ENCODE peak calls at places on chromosomes 6 and 20, in eight cellular contexts. J is stomach, O is fibroblast of mammary gland, L is cardiac fibroblast, H is pancreas, Q is AG04450, A is A549, G is AG09319. Y is an unnamed sample.

GRCh38 chr20:24866008-24866407 is 83.1 kb upstream of the CST7 start:
- DNase-seq in J (no peak), O (no peak), L (no peak), H (no peak), Q (no peak), A (no peak), G (no peak), Y (no peak)

GRCh38 chr20:63009988-63010769 is 3.4 kb upstream of the BHLHE23 start:
- DNase-seq in J (peak; percentile 43), O (peak; percentile 16), L (no peak), H (peak; percentile 47), Q (no peak), A (no peak), G (no peak), Y (no peak)

GRCh38 chr6:52995913-52996685 is 1.0 kb upstream of the GSTA4 start:
- DNase-seq in J (no peak), O (peak; percentile 88), L (peak; percentile 87), H (peak; percentile 31), Q (peak; percentile 74), A (peak; percentile 13), G (no peak), Y (peak; percentile 10)

GRCh38 chr6:35047265-35048011 is 93.7 kb downstream of the TCP11 start:
- DNase-seq in J (no peak), O (peak; percentile 78), L (peak; percentile 79), H (no peak), Q (no peak), A (no peak), G (no peak), Y (peak; percentile 39)

GRCh38 chr6:156402227-156402626 is 375.0 kb upstream of the ARID1B start:
- DNase-seq in J (no peak), O (no peak), L (no peak), H (no peak), Q (no peak), A (no peak), G (no peak), Y (no peak)

GRCh38 chr6:3871511-3871910 is 22.3 kb downstream of the FAM50B start:
- DNase-seq in J (no peak), O (no peak), L (no peak), H (no peak), Q (no peak), A (no peak), G (no peak), Y (no peak)

GRCh38 chr20:1758765-1759164 is 101.2 kb upstream of the SIRPG start:
- DNase-seq in J (no peak), O (no peak), L (no peak), H (no peak), Q (no peak), A (no peak), G (no peak), Y (no peak)

GRCh38 chr20:4633780-4634179 is 87.9 kb upstream of the PRND start:
- DNase-seq in J (no peak), O (peak; percentile 77), L (peak; percentile 80), H (no peak), Q (peak; percentile 81), A (no peak), G (peak; percentile 59), Y (peak; percentile 85)

GRCh38 chr6:25014806-25015560 is 79.2 kb upstream of the RIPOR2 start:
- DNase-seq in J (no peak), O (peak; percentile 88), L (peak; percentile 93), H (no peak), Q (peak; percentile 18), A (no peak), G (peak; percentile 60), Y (peak; percentile 71)

GRCh38 chr20:34060970-34061369 is 51.1 kb downstream of the EIF2S2 start:
- DNase-seq in J (no peak), O (no peak), L (no peak), H (no peak), Q (no peak), A (no peak), G (no peak), Y (no peak)

GRCh38 chr20:35339007-35339406 is 46.8 kb upstream of the FAM83C start:
- DNase-seq in J (no peak), O (peak; percentile 98), L (peak; percentile 76), H (no peak), Q (peak; percentile 93), A (no peak), G (peak; percentile 82), Y (peak; percentile 92)

GRCh38 chr6:3355358-3356055 is 96.8 kb downstream of the PSMG4 start:
- DNase-seq in J (no peak), O (no peak), L (no peak), H (no peak), Q (no peak), A (peak; percentile 13), G (no peak), Y (no peak)

DNA sequence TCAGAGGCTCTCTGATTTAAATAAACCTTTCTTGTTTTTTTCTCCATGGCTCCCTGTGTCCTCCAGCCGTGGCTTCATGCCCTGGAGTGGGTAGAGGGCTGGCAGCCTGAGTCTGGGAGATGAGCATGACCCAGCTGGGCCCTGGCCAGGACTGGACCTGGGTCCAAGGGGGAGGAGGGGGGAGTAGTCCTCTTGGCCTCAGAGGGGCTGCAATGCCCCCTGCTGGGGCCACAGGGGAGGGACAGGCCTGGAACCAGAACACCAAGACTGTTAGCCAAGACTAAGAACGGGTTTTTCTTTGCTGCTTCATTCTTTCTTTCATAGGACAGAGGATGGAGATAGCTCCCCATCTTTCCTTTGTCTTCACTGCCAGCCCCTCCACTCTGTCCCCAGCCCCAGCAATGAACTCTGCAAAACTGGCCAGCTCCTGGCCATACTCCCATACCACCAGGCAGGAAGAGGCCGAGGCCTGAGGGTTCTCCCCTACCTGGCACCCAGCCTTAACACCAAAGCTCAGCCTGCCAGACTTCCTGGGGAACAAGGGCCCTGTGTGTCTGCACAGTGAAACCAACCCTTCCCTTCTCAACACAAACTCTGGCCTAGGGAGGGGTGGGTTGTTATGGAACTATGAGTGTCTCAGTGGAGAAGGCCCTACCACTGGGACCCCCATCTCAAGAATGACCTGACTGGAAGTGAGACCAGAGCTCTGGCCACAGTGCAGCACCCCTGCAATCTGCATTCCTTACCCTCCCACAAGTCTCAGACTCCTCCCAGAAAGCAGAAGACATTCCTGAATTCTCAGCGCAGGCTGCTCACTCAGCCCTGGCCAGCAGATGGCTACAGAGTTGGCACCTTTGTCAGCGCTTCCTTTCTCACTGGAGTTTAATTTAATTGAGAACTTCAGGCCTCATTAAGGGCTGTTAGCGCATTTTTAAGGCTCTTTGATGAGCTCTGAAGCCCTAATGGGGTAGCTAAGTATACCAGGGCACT is 11.0 kb downstream of the SLC29A1 start:
- DNase-seq in J (peak; percentile 65), O (peak; percentile 79), L (peak; percentile 90), H (peak; percentile 87), Q (peak; percentile 47), A (no peak), G (no peak), Y (peak; percentile 75)
- TF ChIP-seq CTCF in J (peak; percentile 51), O (peak; percentile 88), L (peak; percentile 89), H (no peak), Q (peak; percentile 88), A (peak; percentile 55), G (peak; percentile 80), Y (peak; percentile 78)

GRCh38 chr20:51008718-51009117 is 14.2 kb downstream of the KCNG1 start:
- DNase-seq in J (peak; percentile 28), O (no peak), L (no peak), H (no peak), Q (no peak), A (no peak), G (no peak), Y (no peak)

GRCh38 chr20:51010043-51010365 is 12.9 kb downstream of the KCNG1 start:
- DNase-seq in J (no peak), O (no peak), L (no peak), H (no peak), Q (no peak), A (no peak), G (no peak), Y (no peak)

GRCh38 chr20:51011479-51011878 is 11.4 kb downstream of the KCNG1 start:
- DNase-seq in J (no peak), O (no peak), L (no peak), H (no peak), Q (no peak), A (no peak), G (no peak), Y (no peak)

GRCh38 chr20:51012357-51012756 is 10.6 kb downstream of the KCNG1 start:
- DNase-seq in J (no peak), O (no peak), L (no peak), H (no peak), Q (no peak), A (no peak), G (no peak), Y (no peak)

DNA sequence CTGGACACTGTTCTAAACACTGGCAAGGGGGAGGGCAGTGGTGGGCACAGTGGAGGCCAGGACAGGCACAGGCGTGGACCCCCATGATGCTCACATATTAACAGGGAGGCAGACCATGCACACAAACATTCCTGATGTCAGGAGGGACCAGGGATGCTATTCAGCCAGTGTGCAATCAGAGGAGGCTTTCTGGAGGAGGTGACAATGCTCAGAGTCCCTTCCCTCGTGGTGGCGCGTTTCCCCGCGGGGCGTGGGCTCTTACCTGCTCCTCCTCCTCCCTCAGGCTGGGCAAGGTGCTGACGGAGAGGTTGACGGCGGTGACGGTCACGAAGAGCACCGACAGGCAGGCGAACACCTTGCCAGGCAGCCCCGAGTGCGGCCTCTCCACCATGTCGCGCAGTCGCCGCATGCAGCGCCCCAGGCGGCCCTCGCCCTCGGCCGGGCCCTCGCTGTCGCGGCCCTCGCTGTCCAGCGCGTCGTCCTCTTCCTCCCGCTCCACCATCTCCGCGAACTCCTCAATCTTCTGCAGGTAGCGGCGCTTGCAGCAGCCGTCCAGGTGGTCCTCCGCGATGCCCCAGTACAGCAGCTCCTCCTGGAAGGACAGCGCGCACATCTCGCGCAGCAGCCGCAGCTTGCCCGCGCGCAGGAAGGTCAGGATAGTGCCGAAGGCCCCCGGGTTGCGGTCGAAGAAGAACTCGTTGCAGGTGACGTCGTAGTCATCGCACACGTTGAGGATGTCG is 13.4 kb downstream of the KCNG1 start:
- DNase-seq in J (no peak), O (no peak), L (no peak), H (no peak), Q (no peak), A (no peak), G (no peak), Y (no peak)
- TF ChIP-seq CTCF in J (no peak), O (no peak), L (no peak), H (no peak), Q (no peak), A (no peak), G (no peak), Y (no peak)

GRCh38 chr20:46582648-46583047 is 32.2 kb upstream of the OCSTAMP start:
- DNase-seq in J (no peak), O (no peak), L (no peak), H (no peak), Q (no peak), A (no peak), G (no peak), Y (no peak)
- TF ChIP-seq CTCF in J (no peak), O (no peak), L (no peak), H (no peak), Q (no peak), A (no peak), G (no peak), Y (no peak)

GRCh38 chr20:38725959-38726848 is 1.9 kb downstream of the SLC32A1 start:
- DNase-seq in J (peak; percentile 33), O (peak; percentile 37), L (peak; percentile 47), H (peak; percentile 70), Q (no peak), A (peak; percentile 84), G (no peak), Y (no peak)
- TF ChIP-seq CTCF in J (peak; percentile 10), O (peak; percentile 36), L (peak; percentile 53), H (no peak), Q (peak; percentile 51), A (peak; percentile 57), G (peak; percentile 29), Y (peak; percentile 73)

Y was measured in HFFc6.